ENCODE peak calls at places on chromosomes 12 and 14, in seven cellular contexts. One of them, this sample, is unnamed.
A peak's percentile ranks its signal among the peaks of the same experiment; 100 is the strongest.

GRCh38 chr14:35342160-35343010 is 50.2 kb downstream of the PSMA6 start:
- DNase-seq in stomach: peak; percentile 65
- DNase-seq in uterus: peak; percentile 60
- DNase-seq in tibial artery: peak; percentile 96
- DNase-seq in IMR-90: peak; percentile 62
- DNase-seq in neural progenitor cell: no peak
- DNase-seq in hepatocyte: no peak
- DNase-seq in this sample: no peak

GRCh38 chr12:111085100-111085499 is 164.7 kb upstream of the MYL2 start:
- DNase-seq in hepatocyte: no peak
- DNase-seq in stomach: no peak
- DNase-seq in tibial artery: no peak
- DNase-seq in uterus: no peak
- DNase-seq in IMR-90: no peak
- DNase-seq in neural progenitor cell: peak; percentile 19
- DNase-seq in this sample: no peak

GRCh38 chr12:29867823-29868222 is 84.1 kb upstream of the TMTC1 start:
- DNase-seq in hepatocyte: no peak
- DNase-seq in tibial artery: no peak
- DNase-seq in uterus: no peak
- DNase-seq in stomach: no peak
- DNase-seq in IMR-90: no peak
- DNase-seq in neural progenitor cell: no peak
- DNase-seq in this sample: no peak

GRCh38 chr14:55411426-55412389 is at the start of gene ATG14:
- DNase-seq in neural progenitor cell: peak; percentile 93
- DNase-seq in uterus: peak; percentile 87
- DNase-seq in stomach: peak; percentile 82
- DNase-seq in hepatocyte: peak; percentile 94
- DNase-seq in tibial artery: peak; percentile 92
- DNase-seq in IMR-90: peak; percentile 76
- DNase-seq in this sample: peak; percentile 79

GRCh38 chr12:3071107-3071506 is 6.1 kb upstream of the TSPAN9 start:
- DNase-seq in uterus: no peak
- DNase-seq in stomach: no peak
- DNase-seq in neural progenitor cell: no peak
- DNase-seq in IMR-90: no peak
- DNase-seq in hepatocyte: peak; percentile 69
- DNase-seq in tibial artery: no peak
- DNase-seq in this sample: no peak

GRCh38 chr12:103924761-103925641 is 5.2 kb upstream of the HSP90B1 start:
- DNase-seq in IMR-90: peak; percentile 88
- DNase-seq in neural progenitor cell: no peak
- DNase-seq in hepatocyte: peak; percentile 58
- DNase-seq in uterus: no peak
- DNase-seq in stomach: no peak
- DNase-seq in tibial artery: no peak
- DNase-seq in this sample: peak; percentile 84

GRCh38 chr12:25283006-25283405 is 32.3 kb upstream of the KRAS start:
- DNase-seq in hepatocyte: no peak
- DNase-seq in neural progenitor cell: no peak
- DNase-seq in IMR-90: peak; percentile 37
- DNase-seq in tibial artery: no peak
- DNase-seq in uterus: no peak
- DNase-seq in stomach: no peak
- DNase-seq in this sample: no peak

GRCh38 chr12:50240792-50241114 is 42.6 kb downstream of the LIMA1 start:
- DNase-seq in neural progenitor cell: no peak
- DNase-seq in tibial artery: no peak
- DNase-seq in uterus: no peak
- DNase-seq in stomach: no peak
- DNase-seq in hepatocyte: no peak
- DNase-seq in IMR-90: no peak
- DNase-seq in this sample: no peak

GRCh38 chr14:29643415-29644206 is 284.0 kb downstream of the PRKD1 start:
- DNase-seq in uterus: no peak
- DNase-seq in stomach: no peak
- DNase-seq in neural progenitor cell: no peak
- DNase-seq in tibial artery: no peak
- DNase-seq in hepatocyte: no peak
- DNase-seq in IMR-90: peak; percentile 60
- DNase-seq in this sample: no peak

GRCh38 chr12:90065301-90065801 is 356.7 kb upstream of the ATP2B1 start:
- DNase-seq in neural progenitor cell: no peak
- DNase-seq in IMR-90: no peak
- DNase-seq in uterus: no peak
- DNase-seq in hepatocyte: no peak
- DNase-seq in tibial artery: no peak
- DNase-seq in stomach: no peak
- DNase-seq in this sample: no peak

DNA sequence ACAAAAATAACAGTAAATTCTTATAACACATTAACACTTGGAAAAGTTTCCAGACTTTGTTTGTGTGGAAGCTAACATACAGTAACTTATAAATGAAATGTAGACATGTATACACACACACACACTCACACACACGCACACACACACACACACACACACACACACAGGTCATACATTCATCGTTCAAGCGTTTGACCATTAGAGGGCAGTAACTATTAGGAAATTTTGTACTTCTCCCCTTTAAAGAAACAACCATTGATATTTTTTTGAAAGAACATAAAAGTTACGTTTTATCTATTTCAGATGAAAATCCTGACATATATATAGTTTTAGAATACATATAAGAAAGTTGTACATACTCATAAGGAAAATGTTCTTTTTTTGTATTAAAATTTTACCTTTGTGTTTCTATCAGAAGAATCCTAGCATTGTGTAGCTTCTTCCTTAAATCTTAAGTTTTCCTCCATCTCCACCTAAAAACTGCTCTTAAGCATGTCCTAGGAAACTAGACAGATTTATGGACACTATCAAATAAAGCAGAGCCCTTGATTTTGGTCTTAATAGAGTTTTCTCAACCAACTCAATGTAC is 29.0 kb downstream of the PTPRQ start:
- DNase-seq in uterus: no peak
- DNase-seq in tibial artery: no peak
- DNase-seq in hepatocyte: peak; percentile 63
- DNase-seq in IMR-90: peak; percentile 81
- DNase-seq in stomach: no peak
- DNase-seq in neural progenitor cell: peak; percentile 61
- DNase-seq in this sample: peak; percentile 19
- TF ChIP-seq CTCF in uterus: no peak
- TF ChIP-seq CTCF in tibial artery: peak; percentile 62
- TF ChIP-seq CTCF in hepatocyte: peak; percentile 68
- TF ChIP-seq CTCF in IMR-90: peak; percentile 65
- TF ChIP-seq CTCF in stomach: peak; percentile 25
- TF ChIP-seq CTCF in neural progenitor cell: peak; percentile 71
- TF ChIP-seq CTCF in this sample: peak; percentile 58

GRCh38 chr14:20681348-20682126 is 2.8 kb upstream of the RNASE4 start:
- DNase-seq in neural progenitor cell: peak; percentile 91
- DNase-seq in tibial artery: peak; percentile 92
- DNase-seq in hepatocyte: peak; percentile 94
- DNase-seq in stomach: peak; percentile 86
- DNase-seq in uterus: peak; percentile 84
- DNase-seq in IMR-90: peak; percentile 87
- DNase-seq in this sample: peak; percentile 79

GRCh38 chr14:20682435-20683124 is 1.8 kb upstream of the RNASE4 start:
- DNase-seq in tibial artery: peak; percentile 95
- DNase-seq in uterus: peak; percentile 93
- DNase-seq in neural progenitor cell: peak; percentile 86
- DNase-seq in hepatocyte: peak; percentile 96
- DNase-seq in IMR-90: peak; percentile 92
- DNase-seq in stomach: peak; percentile 84
- DNase-seq in this sample: peak; percentile 88

GRCh38 chr14:20680843-20681347 is 3.5 kb upstream of the RNASE4 start:
- DNase-seq in stomach: peak; percentile 41
- DNase-seq in uterus: no peak
- DNase-seq in neural progenitor cell: no peak
- DNase-seq in hepatocyte: no peak
- DNase-seq in tibial artery: no peak
- DNase-seq in IMR-90: no peak
- DNase-seq in this sample: no peak

GRCh38 chr14:20683125-20683895 is 1.1 kb upstream of the RNASE4 start:
- DNase-seq in hepatocyte: peak; percentile 90
- DNase-seq in tibial artery: peak; percentile 84
- DNase-seq in neural progenitor cell: peak; percentile 88
- DNase-seq in IMR-90: peak; percentile 94
- DNase-seq in uterus: peak; percentile 83
- DNase-seq in stomach: peak; percentile 69
- DNase-seq in this sample: peak; percentile 77

GRCh38 chr14:20682127-20682434 is 2.3 kb upstream of the RNASE4 start:
- DNase-seq in uterus: no peak
- DNase-seq in IMR-90: no peak
- DNase-seq in stomach: peak; percentile 53
- DNase-seq in neural progenitor cell: no peak
- DNase-seq in hepatocyte: no peak
- DNase-seq in tibial artery: no peak
- DNase-seq in this sample: no peak
- H3K27me3 ChIP-seq in uterus: no peaks in the 10 kb centered on the region
- H3K27me3 ChIP-seq in IMR-90: no peaks in the 10 kb centered on the region
- H3K27me3 ChIP-seq in stomach: no peaks in the 10 kb centered on the region
- H3K27me3 ChIP-seq in neural progenitor cell: peaks cover 18% of the 10 kb centered on the region
- H3K27me3 ChIP-seq in hepatocyte: no peaks in the 10 kb centered on the region
- H3K27me3 ChIP-seq in tibial artery: no peaks in the 10 kb centered on the region
- H3K27me3 ChIP-seq in this sample: no peaks in the 10 kb centered on the region

DNA sequence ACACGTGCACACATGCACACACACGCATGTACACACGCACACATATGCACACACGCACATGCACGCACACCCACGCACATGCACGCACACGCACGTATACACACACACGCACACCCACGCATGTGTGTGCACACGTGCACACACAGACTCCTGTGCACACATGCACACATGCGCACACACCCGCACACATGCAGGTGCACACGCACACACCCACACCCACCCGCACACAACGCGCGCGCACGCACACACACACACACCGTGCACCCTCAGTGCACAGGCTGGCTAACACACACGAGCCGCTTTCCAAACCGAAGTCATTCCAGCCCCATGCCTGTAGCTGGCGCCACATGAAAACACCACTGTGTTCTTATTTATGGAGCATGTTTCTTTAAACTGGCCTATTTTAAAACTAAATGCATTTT is 45.3 kb downstream of the GALNT9 start:
- DNase-seq in hepatocyte: no peak
- DNase-seq in uterus: no peak
- DNase-seq in tibial artery: no peak
- DNase-seq in IMR-90: peak; percentile 12
- DNase-seq in stomach: no peak
- DNase-seq in neural progenitor cell: no peak
- DNase-seq in this sample: no peak
- TF ChIP-seq CTCF in hepatocyte: peak; percentile 48
- TF ChIP-seq CTCF in uterus: no peak
- TF ChIP-seq CTCF in tibial artery: no peak
- TF ChIP-seq CTCF in IMR-90: peak; percentile 38
- TF ChIP-seq CTCF in stomach: no peak
- TF ChIP-seq CTCF in neural progenitor cell: peak; percentile 45
- TF ChIP-seq CTCF in this sample: no peak

GRCh38 chr14:92323031-92323915 is at the start of gene SLC24A4:
- DNase-seq in hepatocyte: peak; percentile 26
- DNase-seq in tibial artery: no peak
- DNase-seq in uterus: no peak
- DNase-seq in neural progenitor cell: peak; percentile 75
- DNase-seq in IMR-90: no peak
- DNase-seq in stomach: no peak
- DNase-seq in this sample: peak; percentile 54
- H3K27me3 ChIP-seq in hepatocyte: peaks cover 88% of the 10 kb centered on the region
- H3K27me3 ChIP-seq in tibial artery: peaks cover 27% of the 10 kb centered on the region
- H3K27me3 ChIP-seq in uterus: no peaks in the 10 kb centered on the region
- H3K27me3 ChIP-seq in neural progenitor cell: peaks cover 92% of the 10 kb centered on the region
- H3K27me3 ChIP-seq in IMR-90: peaks cover 80% of the 10 kb centered on the region
- H3K27me3 ChIP-seq in stomach: peaks cover 93% of the 10 kb centered on the region
- H3K27me3 ChIP-seq in this sample: no peaks in the 10 kb centered on the region

DNA sequence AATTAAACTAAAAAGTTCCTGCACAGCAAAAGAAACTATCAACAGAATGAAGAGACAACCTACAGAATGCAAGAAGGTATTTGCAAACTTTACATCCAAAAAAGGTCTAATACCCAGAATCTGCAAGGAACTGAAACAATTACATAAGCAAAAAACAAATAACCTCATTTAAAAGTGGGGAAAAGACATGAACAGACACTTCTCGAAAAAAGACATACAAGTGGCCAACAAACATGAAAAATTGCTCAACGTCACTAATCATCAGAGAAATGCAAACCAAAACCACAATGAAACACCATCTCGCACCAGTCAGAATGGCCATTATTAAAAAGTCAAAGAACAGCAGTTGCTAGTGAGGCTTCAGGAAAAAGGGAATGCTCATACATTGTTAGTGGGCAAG is 15.2 kb downstream of the PDE6H start:
- DNase-seq in tibial artery: no peak
- DNase-seq in hepatocyte: no peak
- DNase-seq in neural progenitor cell: no peak
- DNase-seq in stomach: no peak
- DNase-seq in uterus: no peak
- DNase-seq in IMR-90: no peak
- DNase-seq in this sample: no peak
- TF ChIP-seq CTCF in tibial artery: no peak
- TF ChIP-seq CTCF in hepatocyte: no peak
- TF ChIP-seq CTCF in neural progenitor cell: no peak
- TF ChIP-seq CTCF in stomach: no peak
- TF ChIP-seq CTCF in uterus: no peak
- TF ChIP-seq CTCF in IMR-90: no peak
- TF ChIP-seq CTCF in this sample: no peak

DNA sequence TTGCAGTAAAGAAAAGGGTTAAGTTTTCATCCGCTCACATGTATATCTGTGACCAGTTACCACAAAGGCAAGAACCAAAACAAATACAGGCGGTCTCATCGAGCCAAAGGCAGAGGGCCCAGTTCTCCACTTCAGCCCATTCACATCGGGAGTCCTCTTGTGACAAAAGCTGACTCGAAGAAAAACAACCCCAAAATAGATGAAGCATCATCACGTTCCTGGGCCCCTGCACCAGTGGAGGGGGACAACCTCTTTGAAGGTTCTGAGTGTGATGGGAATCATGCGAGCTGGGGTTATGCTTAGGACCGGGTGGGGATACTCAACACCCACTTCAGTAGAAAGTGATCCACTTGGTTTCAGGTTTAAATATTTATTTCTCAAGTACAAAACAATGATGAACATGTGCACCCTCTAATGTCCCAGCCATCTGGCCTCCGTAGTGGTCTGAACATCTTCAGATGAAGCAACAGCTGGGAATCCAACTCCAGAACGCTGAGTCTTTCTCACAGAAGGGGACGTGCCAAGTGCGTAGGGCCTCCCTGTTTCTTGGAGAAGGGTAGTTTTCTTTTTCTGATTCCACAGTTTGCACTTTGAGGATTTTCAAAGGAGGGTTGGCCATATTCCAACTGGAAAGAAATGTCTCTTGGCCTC is 8.4 kb downstream of the GSC start:
- DNase-seq in tibial artery: no peak
- DNase-seq in IMR-90: no peak
- DNase-seq in stomach: no peak
- DNase-seq in uterus: no peak
- DNase-seq in neural progenitor cell: no peak
- DNase-seq in hepatocyte: no peak
- DNase-seq in this sample: no peak
- H3K27me3 ChIP-seq in tibial artery: peaks cover 30% of the 10 kb centered on the region
- H3K27me3 ChIP-seq in IMR-90: peaks cover 12% of the 10 kb centered on the region
- H3K27me3 ChIP-seq in stomach: peaks cover 89% of the 10 kb centered on the region
- H3K27me3 ChIP-seq in uterus: no peaks in the 10 kb centered on the region
- H3K27me3 ChIP-seq in neural progenitor cell: peaks cover 89% of the 10 kb centered on the region
- H3K27me3 ChIP-seq in hepatocyte: peaks cover 57% of the 10 kb centered on the region
- H3K27me3 ChIP-seq in this sample: peaks cover 1% of the 10 kb centered on the region

GRCh38 chr12:17511369-17511768 is 578.6 kb downstream of the RERGL start:
- DNase-seq in stomach: no peak
- DNase-seq in hepatocyte: no peak
- DNase-seq in neural progenitor cell: no peak
- DNase-seq in tibial artery: no peak
- DNase-seq in IMR-90: no peak
- DNase-seq in uterus: no peak
- DNase-seq in this sample: no peak
- TF ChIP-seq CTCF in stomach: no peak
- TF ChIP-seq CTCF in hepatocyte: peak; percentile 16
- TF ChIP-seq CTCF in neural progenitor cell: peak; percentile 47
- TF ChIP-seq CTCF in tibial artery: no peak
- TF ChIP-seq CTCF in IMR-90: no peak
- TF ChIP-seq CTCF in uterus: no peak
- TF ChIP-seq CTCF in this sample: no peak